ENCODE peak calls at places on chromosome 16, in ten cellular contexts. X is effector memory CD4-positive, alpha-beta T cell; C is H7; J is PC-3; O is dorsolateral prefrontal cortex; H is AG04450; W is mesendoderm; A is AG09309; R is fibroblast of lung; L is Peyer's patch. Z is an unnamed sample.

GRCh38 chr16:54280751-54281150 is 5.8 kb downstream of the IRX3 start:
- DNase-seq in A (no peak), J (no peak), W (peak; percentile 19), X (no peak), O (no peak), L (no peak), H (no peak), C (no peak), R (no peak), Z (no peak)

GRCh38 chr16:69386596-69386995 is 789 bp upstream of the TERF2 start:
- DNase-seq in C (no peak), J (no peak), X (no peak), R (no peak), O (no peak), A (no peak), W (no peak), L (no peak), H (no peak), Z (no peak)

GRCh38 chr16:3029499-3030127 is 5.8 kb downstream of the THOC6 start:
- DNase-seq in X (no peak), W (no peak), R (no peak), H (no peak), C (peak; percentile 63), A (no peak), O (no peak), L (no peak), J (no peak), Z (no peak)

GRCh38 chr16:9499921-9500593 is 408.6 kb downstream of the HAPSTR1 start:
- DNase-seq in C (peak; percentile 44), H (no peak), R (no peak), W (peak; percentile 42), J (no peak), O (no peak), X (no peak), L (no peak), A (no peak), Z (no peak)

GRCh38 chr16:71637398-71637797 is 11.4 kb downstream of the MARVELD3 start:
- DNase-seq in H (peak; percentile 63), L (no peak), C (peak; percentile 76), R (no peak), X (no peak), W (peak; percentile 97), J (no peak), A (peak; percentile 83), O (no peak), Z (peak; percentile 82)

GRCh38 chr16:50684823-50685455 is 3.8 kb upstream of the SNX20 start:
- DNase-seq in O (no peak), X (no peak), L (no peak), C (no peak), J (no peak), W (no peak), H (no peak), R (no peak), A (no peak), Z (no peak)

GRCh38 chr16:81616321-81617020 is 162.6 kb upstream of the PLCG2 start:
- DNase-seq in X (peak; percentile 64), W (peak; percentile 70), J (no peak), R (peak; percentile 59), H (no peak), L (peak; percentile 84), A (no peak), C (peak; percentile 85), O (peak; percentile 46), Z (no peak)

GRCh38 chr16:12239226-12239625 is 262.7 kb downstream of the SNX29 start:
- DNase-seq in H (no peak), X (no peak), C (no peak), J (no peak), A (no peak), O (no peak), W (no peak), L (no peak), R (no peak), Z (no peak)

GRCh38 chr16:4613636-4614570 is 785 bp downstream of the UBALD1 start:
- DNase-seq in H (no peak), W (peak; percentile 50), O (no peak), R (peak; percentile 32), A (no peak), X (no peak), J (peak; percentile 20), L (no peak), C (peak; percentile 82), Z (no peak)

GRCh38 chr16:7330709-7331108 is 1.9 kb upstream of the RBFOX1 start:
- DNase-seq in A (no peak), H (no peak), X (no peak), O (no peak), W (no peak), J (no peak), C (no peak), L (no peak), R (no peak), Z (no peak)

GRCh38 chr16:65015577-65015976 is 106.3 kb downstream of the CDH11 start:
- DNase-seq in C (no peak), L (no peak), J (no peak), X (no peak), O (no peak), H (no peak), A (no peak), W (peak; percentile 21), R (no peak), Z (peak; percentile 24)

GRCh38 chr16:75928295-75928694 is 202.0 kb upstream of the CPHXL start:
- DNase-seq in O (no peak), J (no peak), H (no peak), C (no peak), W (no peak), A (no peak), X (no peak), R (peak; percentile 17), L (no peak), Z (no peak)

GRCh38 chr16:14378131-14378551 is 251.9 kb downstream of the PARN start:
- DNase-seq in L (no peak), X (no peak), H (peak; percentile 68), J (peak; percentile 91), A (no peak), C (peak; percentile 60), R (peak; percentile 83), W (peak; percentile 34), O (no peak), Z (no peak)

GRCh38 chr16:73024571-73025105 is 23.3 kb downstream of the ZFHX3 start:
- DNase-seq in A (no peak), X (no peak), R (no peak), J (no peak), H (no peak), L (no peak), O (no peak), W (no peak), C (no peak), Z (no peak)

GRCh38 chr16:28609631-28610594 is at the start of gene SULT1A1:
- DNase-seq in W (peak; percentile 48), H (no peak), O (no peak), L (no peak), A (no peak), J (no peak), C (peak; percentile 75), R (no peak), X (no peak), Z (no peak)

GRCh38 chr16:25210758-25211157 is 6.0 kb upstream of the AQP8 start:
- DNase-seq in H (peak; percentile 39), R (peak; percentile 36), W (no peak), J (peak; percentile 50), A (peak; percentile 14), X (no peak), C (no peak), O (no peak), L (no peak), Z (peak; percentile 4)

GRCh38 chr16:6913535-6913934 is 419.1 kb upstream of the RBFOX1 start:
- DNase-seq in J (no peak), X (no peak), L (no peak), C (no peak), W (no peak), A (no peak), H (no peak), R (no peak), O (no peak), Z (no peak)

GRCh38 chr16:27364493-27365141 is 37.4 kb upstream of the IL21R start:
- DNase-seq in A (no peak), O (no peak), R (no peak), X (no peak), H (no peak), J (peak; percentile 79), W (no peak), L (no peak), C (no peak), Z (no peak)

GRCh38 chr16:23182675-23183485 is at the start of gene SCNN1G:
- DNase-seq in L (no peak), O (no peak), H (no peak), J (no peak), R (no peak), A (no peak), W (peak; percentile 21), X (no peak), C (peak; percentile 76), Z (no peak)
- H3K4me3 ChIP-seq in L (peak within 1 kb of the TSS; percentile 53), O (peak within 1 kb of the TSS; percentile 77), H (peak within 1 kb of the TSS; percentile 17), J (peak within 1 kb of the TSS; percentile 76), R (peak within 1 kb of the TSS; percentile 21), A (no peak within 1 kb of the TSS), W (no peak within 1 kb of the TSS), X (no peak within 1 kb of the TSS), C (peak within 1 kb of the TSS; percentile 61), Z (peak within 1 kb of the TSS; percentile 26)

GRCh38 chr16:89291776-89292175 is 74.3 kb downstream of the ZNF778 start:
- DNase-seq in W (no peak), C (no peak), R (no peak), A (no peak), L (no peak), J (no peak), O (no peak), H (no peak), X (no peak), Z (no peak)
- H3K4me3 ChIP-seq in W (no peak overlapping the region), C (no peak overlapping the region), R (no peak overlapping the region), A (no peak overlapping the region), L (no peak overlapping the region), J (no peak overlapping the region), O (no peak overlapping the region), H (no peak overlapping the region), X (no peak overlapping the region), Z (no peak overlapping the region)

DNA sequence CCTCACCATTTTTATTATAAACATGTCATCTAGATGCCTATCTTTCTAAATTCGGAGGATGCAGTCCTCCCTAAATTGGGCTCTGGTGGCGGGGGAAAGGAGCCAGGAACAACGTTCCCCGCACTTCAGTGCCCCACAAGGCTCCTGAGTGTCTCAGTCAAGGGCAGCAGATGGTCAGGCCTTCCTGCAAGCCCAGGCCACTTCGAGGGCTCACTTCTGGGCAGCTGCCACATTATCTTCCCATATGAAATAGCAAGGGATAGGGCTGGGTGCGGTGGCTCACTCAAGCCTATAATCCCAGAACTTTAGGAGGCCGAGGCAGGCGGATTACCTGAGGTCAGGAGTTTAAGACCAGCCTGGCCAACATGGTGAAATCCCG is 32.3 kb downstream of the FBXO31 start:
- DNase-seq in A (no peak), C (no peak), L (no peak), O (no peak), H (no peak), X (no peak), R (no peak), J (no peak), W (no peak), Z (no peak)
- H3K4me3 ChIP-seq in A (no peak overlapping the region), C (no peak overlapping the region), L (no peak overlapping the region), O (peak overlapping the region; percentile 59), H (no peak overlapping the region), X (no peak overlapping the region), R (no peak overlapping the region), J (no peak overlapping the region), W (no peak overlapping the region), Z (no peak overlapping the region)

DNA sequence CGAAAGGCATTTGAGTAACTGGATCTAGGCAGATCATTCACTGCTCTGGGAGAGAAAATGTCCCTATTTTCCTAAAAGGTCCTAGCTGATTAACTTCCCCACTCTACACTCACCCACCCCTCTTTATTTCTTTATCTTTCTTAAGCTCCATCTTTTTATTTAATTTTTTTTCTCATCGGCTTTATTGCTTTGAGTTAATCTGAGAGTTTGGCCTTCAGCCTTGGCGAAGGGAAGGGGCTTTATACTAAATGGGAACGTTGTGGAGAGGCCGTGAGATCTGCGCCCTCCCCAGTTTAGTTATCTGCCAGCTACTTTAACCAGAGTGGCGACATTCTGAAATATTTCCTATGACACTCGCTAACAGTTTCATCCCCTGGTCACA is 882 bp upstream of the TOX3 start:
- DNase-seq in J (no peak), C (no peak), W (no peak), X (no peak), O (no peak), L (no peak), H (no peak), R (no peak), A (no peak), Z (no peak)
- H3K4me3 ChIP-seq in J (no peak overlapping the region), C (peak overlapping the region; percentile 53), W (no peak overlapping the region), X (no peak overlapping the region), O (no peak overlapping the region), L (peak overlapping the region; percentile 95), H (no peak overlapping the region), R (no peak overlapping the region), A (no peak overlapping the region), Z (no peak overlapping the region)

Z was measured in astrocyte of the cerebellum.